ENCODE peak calls at places on chromosomes 16 and 17, in five cellular contexts. N is A549, M is M059J, A is pons, O is dermis microvascular lymphatic vessel endothelial cell. H is an unnamed sample.

GRCh38 chr16:52320930-52321439 is 226.0 kb downstream of the TOX3 start:
- DNase-seq in O (no peak), N (no peak), M (no peak), A (no peak), H (no peak)

GRCh38 chr16:18803569-18804462 is 2.5 kb upstream of the ARL6IP1 start:
- DNase-seq in M (peak; percentile 45), O (no peak), A (no peak), N (no peak), H (peak; percentile 43)

GRCh38 chr17:43982171-43982570 is 22.3 kb upstream of the NAGS start:
- DNase-seq in N (no peak), M (no peak), A (no peak), O (no peak), H (no peak)

GRCh38 chr17:4522661-4523060 is 24.0 kb downstream of the SPNS2 start:
- DNase-seq in A (no peak), O (no peak), N (no peak), M (no peak), H (no peak)

GRCh38 chr17:57931488-57932137 is 23.6 kb downstream of the CUEDC1 start:
- DNase-seq in M (no peak), O (no peak), N (no peak), A (no peak), H (no peak)

GRCh38 chr16:66552288-66553143 is at the start of gene CKLF:
- DNase-seq in A (peak; percentile 89), N (peak; percentile 90), M (peak; percentile 84), O (peak; percentile 80), H (peak; percentile 90)

GRCh38 chr17:4502466-4503154 is 3.9 kb downstream of the SPNS2 start:
- DNase-seq in M (no peak), A (no peak), O (no peak), N (no peak), H (no peak)

GRCh38 chr17:27807567-27808470 is 7.5 kb upstream of the NOS2 start:
- DNase-seq in N (no peak), O (no peak), M (peak; percentile 62), A (no peak), H (no peak)

GRCh38 chr16:67150058-67150832 is 553 bp downstream of the B3GNT9 start:
- DNase-seq in N (peak; percentile 62), M (no peak), A (no peak), O (no peak), H (no peak)

GRCh38 chr17:4342535-4342934 is 23.9 kb downstream of the UBE2G1 start:
- DNase-seq in O (no peak), N (no peak), A (no peak), M (no peak), H (no peak)

GRCh38 chr16:3202903-3203539 is 15.0 kb downstream of the OR1F1 start:
- DNase-seq in M (no peak), N (no peak), A (no peak), O (no peak), H (no peak)

GRCh38 chr16:19095699-19096098 is 18.1 kb upstream of the ITPRIPL2 start:
- DNase-seq in O (no peak), N (peak; percentile 38), A (no peak), M (peak; percentile 90), H (no peak)

GRCh38 chr16:23509763-23510153 is 536 bp downstream of the GGA2 start:
- DNase-seq in O (no peak), N (no peak), M (peak; percentile 50), A (no peak), H (no peak)

GRCh38 chr16:49745434-49745833 is 110.5 kb downstream of the ZNF423 start:
- DNase-seq in N (no peak), M (no peak), A (no peak), O (no peak), H (no peak)

H was measured in NCI-H460.